ENCODE peak calls at places on chromosomes 6 and 20, in seven cellular contexts. B, P, X, Z, M, D and G are unnamed samples.
A peak's percentile ranks its signal among the peaks of the same experiment; 100 is the strongest.

GRCh38 chr20:49595811-49596545 is 28.0 kb upstream of the PTGIS start:
- DNase-seq in D (no peak), Z (peak; percentile 51), P (peak; percentile 65), X (no peak), M (no peak), B (peak; percentile 67), G (no peak)

GRCh38 chr20:4605166-4605565 is 116.5 kb upstream of the PRND start:
- DNase-seq in B (no peak), P (no peak), D (no peak), Z (no peak), X (no peak), M (no peak), G (no peak)

GRCh38 chr6:40036186-40036585 is 101.9 kb upstream of the MOCS1 start:
- DNase-seq in M (no peak), P (no peak), Z (no peak), D (no peak), X (no peak), B (no peak), G (no peak)

GRCh38 chr20:50546729-50547314 is 36.6 kb downstream of the PTPN1 start:
- DNase-seq in X (no peak), D (no peak), P (no peak), M (no peak), Z (no peak), B (no peak), G (no peak)

GRCh38 chr6:69953491-69953890 is 87.1 kb downstream of the COL19A1 start:
- DNase-seq in X (no peak), P (no peak), B (no peak), D (no peak), Z (no peak), M (no peak), G (no peak)

GRCh38 chr20:38290829-38291581 is 13.0 kb upstream of the BPI start:
- DNase-seq in B (peak; percentile 95), D (peak; percentile 94), X (peak; percentile 38), Z (peak; percentile 91), M (no peak), P (no peak), G (peak; percentile 38)

GRCh38 chr20:51128198-51128597 is 105.3 kb upstream of the KCNG1 start:
- DNase-seq in Z (peak; percentile 91), D (peak; percentile 74), B (peak; percentile 97), X (no peak), M (no peak), P (no peak), G (no peak)

GRCh38 chr6:154435400-154435945 is 75.0 kb downstream of the CNKSR3 start:
- DNase-seq in Z (no peak), X (no peak), M (no peak), B (no peak), P (no peak), D (no peak), G (no peak)

GRCh38 chr20:33148040-33148439 is 19.9 kb upstream of the BPIFA2 start:
- DNase-seq in Z (no peak), X (no peak), B (no peak), M (no peak), P (no peak), D (no peak), G (no peak)

GRCh38 chr6:34066284-34066571 is 79.7 kb downstream of the GRM4 start:
- DNase-seq in D (no peak), P (no peak), M (no peak), B (no peak), X (no peak), Z (no peak), G (no peak)

DNA sequence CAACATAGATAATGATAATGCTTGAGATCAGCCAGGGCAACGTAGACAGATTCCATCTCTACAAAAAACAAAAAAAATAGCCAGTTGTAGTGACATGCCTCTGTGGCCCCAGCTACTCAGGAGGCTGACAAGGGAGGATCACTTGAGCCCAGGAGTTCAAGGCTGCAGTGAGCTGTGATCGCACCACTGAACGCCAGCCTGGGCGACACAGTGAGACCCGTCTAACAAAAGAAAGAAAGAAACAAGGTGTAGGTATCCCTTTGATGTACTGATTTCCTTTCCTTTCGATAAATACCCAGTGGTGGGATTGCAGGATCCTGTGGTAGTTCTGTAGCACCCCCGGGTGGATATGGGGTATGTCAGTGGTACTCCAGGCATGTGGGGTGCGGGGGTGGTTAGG is 48.2 kb upstream of the ADTRP start:
- DNase-seq in M (no peak), D (no peak), Z (no peak), P (no peak), B (no peak), X (no peak), G (no peak)
- TF ChIP-seq CTCF in M (no peak), D (no peak), Z (no peak), P (no peak), B (no peak), X (no peak), G (no peak)

GRCh38 chr6:169988769-169989550 is 237.5 kb downstream of the ERMARD start:
- DNase-seq in M (no peak), D (no peak), P (peak; percentile 8), X (no peak), B (no peak), Z (no peak), G (no peak)

GRCh38 chr6:169991913-169992312 is 240.5 kb downstream of the ERMARD start:
- DNase-seq in Z (no peak), M (no peak), P (peak; percentile 6), B (no peak), D (no peak), X (no peak), G (no peak)

GRCh38 chr6:169989594-169989993 is 238.2 kb downstream of the ERMARD start:
- DNase-seq in P (no peak), B (no peak), D (no peak), X (no peak), Z (no peak), M (no peak), G (no peak)

GRCh38 chr6:169991031-169991390 is 239.6 kb downstream of the ERMARD start:
- DNase-seq in P (peak; percentile 7), B (no peak), X (no peak), M (no peak), Z (no peak), D (no peak), G (no peak)

DNA sequence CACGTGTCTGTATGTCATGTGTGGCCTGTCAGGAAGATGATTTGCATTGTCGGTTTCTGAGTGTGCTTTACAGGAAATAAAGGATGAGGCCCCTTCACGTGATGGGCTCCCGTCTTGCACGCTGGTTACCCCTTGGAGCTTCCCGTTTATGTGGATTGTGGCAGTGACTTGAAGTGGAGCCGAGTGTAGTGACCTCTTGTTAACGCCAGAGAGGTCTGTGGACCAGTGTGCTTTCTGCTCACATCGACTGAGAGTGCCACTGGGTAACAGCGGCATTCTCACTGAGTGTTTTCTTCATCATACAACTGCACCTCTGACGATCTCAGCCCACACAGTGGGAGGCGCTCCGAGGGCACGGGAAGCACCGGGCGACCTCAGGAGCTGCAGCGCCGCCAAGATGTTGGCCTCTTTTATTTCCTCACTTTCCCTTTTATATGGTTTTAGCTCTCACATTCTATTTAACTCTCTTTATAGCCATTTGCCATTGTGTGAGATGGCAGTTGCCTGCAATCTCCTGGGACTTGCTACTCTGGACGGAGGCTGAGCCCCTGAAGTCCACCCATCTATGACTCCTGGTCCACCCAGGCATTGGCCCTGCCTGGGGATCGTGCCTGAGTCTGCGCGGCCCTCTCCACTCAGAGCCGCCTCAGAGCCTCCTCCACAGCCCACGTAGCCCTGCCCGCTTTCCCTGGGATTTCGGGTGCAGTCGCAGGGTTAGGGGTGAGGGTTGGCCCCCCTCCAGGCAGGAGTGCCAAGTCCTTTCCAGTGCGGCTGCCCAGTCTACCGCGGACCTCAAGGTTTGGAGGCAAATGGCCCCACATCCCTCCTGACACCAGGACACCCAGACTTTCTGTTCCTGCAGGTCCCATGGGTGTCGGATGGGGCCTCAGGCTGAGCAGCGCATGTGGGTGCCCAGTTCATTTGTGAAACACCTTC is 238.9 kb downstream of the ERMARD start:
- DNase-seq in B (no peak), X (no peak), D (no peak), Z (no peak), P (peak; percentile 38), M (peak; percentile 33), G (no peak)
- TF ChIP-seq CTCF in B (no peak), X (no peak), D (no peak), Z (no peak), P (no peak), M (no peak), G (no peak)

GRCh38 chr6:121223930-121224329 is 110.3 kb downstream of the TBC1D32 start:
- DNase-seq in P (no peak), M (no peak), D (no peak), Z (no peak), B (no peak), X (no peak), G (no peak)

GRCh38 chr6:121223212-121223611 is 111.1 kb downstream of the TBC1D32 start:
- DNase-seq in M (no peak), X (no peak), B (no peak), P (no peak), Z (no peak), D (no peak), G (no peak)

GRCh38 chr6:121216928-121217327 is 117.4 kb downstream of the TBC1D32 start:
- DNase-seq in X (no peak), P (no peak), M (no peak), B (peak; percentile 58), D (no peak), Z (peak; percentile 58), G (no peak)

GRCh38 chr6:121222656-121223055 is 111.6 kb downstream of the TBC1D32 start:
- DNase-seq in M (no peak), B (peak; percentile 79), D (peak; percentile 9), Z (peak; percentile 67), P (no peak), X (no peak), G (no peak)
- TF ChIP-seq CTCF in M (no peak), B (peak; percentile 50), D (no peak), Z (no peak), P (no peak), X (no peak), G (peak; percentile 62)

GRCh38 chr6:41071923-41072835 is at the start of gene OARD1:
- DNase-seq in Z (peak; percentile 100), B (no peak), M (peak; percentile 100), D (peak; percentile 99), P (peak; percentile 99), X (peak; percentile 99), G (peak; percentile 100)

GRCh38 chr6:41072836-41073202 is at the start of gene NFYA:
- DNase-seq in M (peak; percentile 100), X (peak; percentile 100), B (peak; percentile 99), Z (no peak), P (peak; percentile 98), D (no peak), G (no peak)

GRCh38 chr6:41074692-41075436 is 2.1 kb downstream of the NFYA start:
- DNase-seq in D (no peak), Z (peak; percentile 36), B (peak; percentile 20), X (no peak), M (no peak), P (peak; percentile 55), G (no peak)

GRCh38 chr6:41073968-41074691 is 1.4 kb downstream of the NFYA start:
- DNase-seq in X (no peak), B (peak; percentile 41), M (no peak), P (no peak), D (no peak), Z (peak; percentile 25), G (no peak)

GRCh38 chr6:41073203-41073967 is 611 bp downstream of the NFYA start:
- DNase-seq in M (peak; percentile 74), D (peak; percentile 50), P (peak; percentile 80), X (peak; percentile 87), Z (peak; percentile 79), B (peak; percentile 69), G (peak; percentile 75)
- TF ChIP-seq CTCF in M (peak; percentile 46), D (peak; percentile 36), P (peak; percentile 55), X (peak; percentile 79), Z (peak; percentile 7), B (peak; percentile 60), G (peak; percentile 53)

GRCh38 chr6:57216235-57217101 is 5.6 kb downstream of the RAB23 start:
- DNase-seq in X (no peak), Z (peak; percentile 57), P (no peak), B (peak; percentile 28), M (no peak), D (peak; percentile 86), G (no peak)
- TF ChIP-seq CTCF in X (peak; percentile 51), Z (no peak), P (no peak), B (no peak), M (peak; percentile 18), D (no peak), G (peak; percentile 38)